ENCODE peak calls at places on chromosomes 6 and 20, in four cellular contexts. K, R, L and B are unnamed samples.

GRCh38 chr6:1703091-1703855 is 93.6 kb downstream of the FOXC1 start:
- DNase-seq in R (no peak), L (no peak), K (no peak), B (no peak)

GRCh38 chr20:36542019-36542488 is 735 bp downstream of the MYL9 start:
- DNase-seq in L (no peak), R (peak), K (no peak), B (peak)

GRCh38 chr6:56244089-56244488 is 3.3 kb downstream of the COL21A1 start:
- DNase-seq in R (no peak), K (no peak), L (no peak), B (no peak)

GRCh38 chr6:27617700-27618689 is 145.1 kb upstream of the ZNF184 start:
- DNase-seq in K (no peak), R (no peak), L (no peak), B (peak)

GRCh38 chr6:67630146-67630545 is 1004.9 kb upstream of the ADGRB3 start:
- DNase-seq in K (no peak), R (no peak), L (no peak), B (no peak)

GRCh38 chr20:40293740-40294139 is 395.3 kb downstream of the MAFB start:
- DNase-seq in R (no peak), L (no peak), K (no peak), B (no peak)

GRCh38 chr6:154092336-154092962 is 53.4 kb downstream of the OPRM1 start:
- DNase-seq in K (no peak), R (no peak), L (no peak), B (no peak)

GRCh38 chr6:37209461-37210205 is 39.7 kb downstream of the PIM1 start:
- DNase-seq in R (no peak), L (no peak), K (no peak), B (no peak)

GRCh38 chr20:43812216-43812615 is 85.4 kb upstream of the GTSF1L start:
- DNase-seq in R (no peak), L (no peak), K (no peak), B (no peak)

DNA sequence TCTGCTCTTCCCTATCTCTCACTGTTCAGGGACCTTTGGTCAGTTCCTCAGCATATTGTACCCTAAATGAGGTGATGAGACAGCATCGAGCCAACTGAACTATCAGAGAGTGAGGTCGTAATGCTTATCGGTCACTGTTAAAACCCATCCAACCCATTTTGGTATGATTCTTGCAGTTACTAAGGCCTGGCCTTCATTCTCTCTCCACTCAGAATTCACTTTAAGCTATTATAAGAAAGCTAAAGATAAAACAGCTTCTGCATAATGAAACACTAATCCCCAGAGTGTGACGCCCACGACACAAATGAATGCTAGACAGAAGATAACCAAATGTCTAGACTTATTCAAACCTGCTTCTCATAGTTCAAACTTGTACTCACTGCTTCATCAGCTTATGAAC is 175.8 kb downstream of the GMPR start:
- DNase-seq in K (no peak), R (no peak), L (no peak), B (no peak)
- TF ChIP-seq POLR2A in K (no peak), R (no peak), L (no peak), B (no peak)

GRCh38 chr20:62603021-62603906 is 39.0 kb upstream of the SLCO4A1 start:
- DNase-seq in L (no peak), K (no peak), R (peak), B (no peak)
- TF ChIP-seq POLR2A in L (no peak), K (no peak), R (no peak), B (no peak)

DNA sequence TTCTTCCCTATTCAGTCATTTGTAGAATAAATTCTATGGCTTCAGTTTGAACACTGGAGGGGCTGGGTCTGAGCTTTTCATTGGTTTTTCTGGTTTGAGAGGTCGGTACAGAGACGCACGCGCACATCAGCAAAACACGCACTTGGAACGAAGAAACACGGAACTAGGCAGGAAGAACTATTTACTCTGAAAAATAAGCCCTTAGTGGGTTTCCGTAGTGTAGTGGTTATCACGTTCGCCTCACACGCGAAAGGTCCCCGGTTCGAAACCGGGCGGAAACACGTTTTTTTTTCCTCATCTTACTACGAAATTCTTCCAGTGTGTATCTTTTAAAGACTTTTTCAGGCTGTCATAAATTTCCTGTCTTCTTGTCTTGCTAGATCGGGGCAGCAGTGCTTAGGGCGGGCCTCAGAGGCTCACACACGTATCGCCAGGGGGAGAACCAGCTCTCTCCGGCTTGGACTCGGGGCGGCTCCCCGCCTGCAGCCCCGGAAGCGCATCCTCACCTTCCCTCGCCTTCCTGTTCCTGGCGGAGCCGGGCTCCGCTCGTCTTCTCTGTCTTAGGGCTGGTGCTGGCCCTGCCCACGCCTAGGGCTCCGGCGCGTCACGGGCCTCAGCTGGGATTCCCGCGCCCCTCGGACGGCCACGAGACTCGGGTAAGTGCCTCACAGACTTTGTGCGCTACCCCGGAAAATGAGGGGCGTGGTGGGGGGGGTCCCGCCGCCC is at the start of gene HMGN4:
- DNase-seq in K (peak), R (peak), L (peak), B (peak)
- TF ChIP-seq POLR2A in K (peak), R (peak), L (peak), B (peak)

DNA sequence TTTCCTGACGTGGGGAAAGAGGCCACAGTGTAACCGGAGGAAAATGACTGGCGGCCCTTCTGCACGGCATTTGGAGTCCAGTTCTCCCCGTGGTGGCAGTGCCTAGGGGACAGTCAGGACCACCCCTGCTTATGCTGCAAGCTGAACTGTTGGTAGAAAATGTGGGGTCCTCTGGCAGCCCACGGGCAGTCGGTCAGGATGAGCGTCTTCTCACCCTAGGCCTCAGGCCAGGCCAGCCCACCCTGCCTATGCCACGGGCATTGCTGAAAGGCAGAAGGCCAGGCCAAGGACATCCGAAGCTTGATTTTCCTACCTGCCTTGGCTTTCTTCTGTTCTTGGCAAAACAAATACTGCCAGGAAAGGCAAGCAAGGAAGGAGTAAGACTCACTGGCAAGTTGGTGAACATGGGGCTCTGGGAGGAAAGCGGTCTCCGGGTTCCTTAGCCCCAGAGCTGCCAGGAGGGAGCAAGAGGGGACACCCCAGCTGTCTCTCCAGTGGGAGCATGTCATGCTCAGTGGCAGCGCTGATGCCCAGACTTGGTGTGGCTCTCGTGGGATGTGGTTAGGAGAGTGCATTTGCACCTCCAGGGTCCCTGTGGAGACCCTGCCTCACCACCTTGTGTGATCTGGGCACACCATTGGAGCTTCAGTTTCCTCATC is 311.6 kb downstream of the QKI start:
- DNase-seq in K (no peak), R (no peak), L (no peak), B (no peak)
- TF ChIP-seq POLR2A in K (no peak), R (no peak), L (no peak), B (no peak)